ENCODE peak calls at places on chromosomes 7 and 10, in six cellular contexts. Q, S, M, V, W and B are unnamed samples.

GRCh38 chr7:128104109-128104742 is 73.0 kb upstream of the LRRC4 start:
- DNase-seq in V (no peak), S (no peak), W (no peak), M (no peak), Q (peak; percentile 86), B (no peak)

GRCh38 chr7:137743021-137743420 is 103.8 kb downstream of the DGKI start:
- DNase-seq in V (no peak), M (no peak), S (no peak), W (no peak), Q (no peak), B (no peak)

GRCh38 chr7:139582671-139583155 is 59.2 kb downstream of the CLEC2L start:
- DNase-seq in M (peak; percentile 30), Q (peak; percentile 51), S (no peak), W (no peak), V (no peak), B (no peak)

GRCh38 chr7:158495256-158495655 is 92.4 kb downstream of the PTPRN2 start:
- DNase-seq in Q (no peak), V (no peak), S (no peak), W (no peak), M (no peak), B (no peak)

GRCh38 chr10:91925022-91925320 is 1.4 kb downstream of the BTAF1 start:
- DNase-seq in M (no peak), Q (no peak), V (no peak), W (no peak), S (no peak), B (no peak)

GRCh38 chr10:122140477-122140902 is 130.6 kb upstream of the BTBD16 start:
- DNase-seq in S (no peak), Q (no peak), W (no peak), V (no peak), M (peak; percentile 76), B (peak; percentile 73)

GRCh38 chr7:106166651-106167342 is 54.7 kb upstream of the SYPL1 start:
- DNase-seq in S (peak; percentile 47), Q (no peak), V (no peak), M (no peak), W (no peak), B (peak; percentile 74)

GRCh38 chr10:50561816-50562215 is 61.9 kb downstream of the SGMS1 start:
- DNase-seq in V (no peak), W (no peak), Q (no peak), S (no peak), M (no peak), B (no peak)

GRCh38 chr7:25122373-25122772 is 2.7 kb downstream of the CYCS start:
- DNase-seq in W (no peak), S (no peak), Q (no peak), V (no peak), M (no peak), B (peak; percentile 42)

GRCh38 chr7:85030893-85031292 is 156.0 kb downstream of the SEMA3D start:
- DNase-seq in Q (no peak), S (peak; percentile 15), W (no peak), M (no peak), V (no peak), B (peak; percentile 73)

GRCh38 chr7:3264693-3265339 is 36.2 kb upstream of the SDK1 start:
- DNase-seq in V (no peak), S (no peak), W (no peak), Q (no peak), M (no peak), B (no peak)

GRCh38 chr10:17290226-17290625 is 62.2 kb downstream of the VIM start:
- DNase-seq in M (no peak), S (no peak), W (no peak), Q (no peak), V (no peak), B (peak; percentile 35)

GRCh38 chr7:55177068-55177530 is 158.3 kb downstream of the EGFR start:
- DNase-seq in V (no peak), W (no peak), Q (no peak), M (no peak), S (no peak), B (peak; percentile 81)